ENCODE peak calls at places on chromosomes 6 and 20, in eight cellular contexts. One of them, this sample, is unnamed.

GRCh38 chr6:116568111-116568510 is 3.2 kb upstream of the RWDD1 start:
- DNase-seq in OCI-LY7: no peak
- DNase-seq in GM12865: no peak
- DNase-seq in GM10248: no peak
- DNase-seq in B cell: no peak
- DNase-seq in lung: no peak
- DNase-seq in sigmoid colon: no peak
- DNase-seq in astrocyte of the spinal cord: no peak
- DNase-seq in this sample: no peak

GRCh38 chr6:168410035-168410434 is 30.9 kb upstream of the SMOC2 start:
- DNase-seq in OCI-LY7: no peak
- DNase-seq in sigmoid colon: no peak
- DNase-seq in lung: no peak
- DNase-seq in GM12865: no peak
- DNase-seq in astrocyte of the spinal cord: no peak
- DNase-seq in B cell: no peak
- DNase-seq in GM10248: no peak
- DNase-seq in this sample: no peak

GRCh38 chr6:89500486-89501020 is 67.6 kb downstream of the ANKRD6 start:
- DNase-seq in OCI-LY7: no peak
- DNase-seq in sigmoid colon: no peak
- DNase-seq in GM10248: no peak
- DNase-seq in B cell: no peak
- DNase-seq in lung: no peak
- DNase-seq in astrocyte of the spinal cord: no peak
- DNase-seq in GM12865: no peak
- DNase-seq in this sample: no peak

GRCh38 chr6:102223942-102224341 is 830.4 kb downstream of the GRIK2 start:
- DNase-seq in OCI-LY7: no peak
- DNase-seq in GM12865: no peak
- DNase-seq in B cell: no peak
- DNase-seq in lung: no peak
- DNase-seq in astrocyte of the spinal cord: no peak
- DNase-seq in sigmoid colon: no peak
- DNase-seq in GM10248: no peak
- DNase-seq in this sample: no peak

GRCh38 chr20:44495802-44496481 is 20.3 kb downstream of the TTPAL start:
- DNase-seq in lung: no peak
- DNase-seq in OCI-LY7: no peak
- DNase-seq in GM12865: peak; percentile 71
- DNase-seq in astrocyte of the spinal cord: peak; percentile 95
- DNase-seq in GM10248: no peak
- DNase-seq in B cell: no peak
- DNase-seq in sigmoid colon: peak; percentile 28
- DNase-seq in this sample: no peak

GRCh38 chr6:13453771-13454251 is 33.6 kb downstream of the GFOD1 start:
- DNase-seq in GM10248: no peak
- DNase-seq in B cell: no peak
- DNase-seq in OCI-LY7: no peak
- DNase-seq in GM12865: peak; percentile 48
- DNase-seq in lung: no peak
- DNase-seq in astrocyte of the spinal cord: peak; percentile 33
- DNase-seq in sigmoid colon: no peak
- DNase-seq in this sample: no peak

GRCh38 chr6:169190144-169190584 is 63.5 kb downstream of the THBS2 start:
- DNase-seq in sigmoid colon: peak; percentile 89
- DNase-seq in GM10248: no peak
- DNase-seq in B cell: no peak
- DNase-seq in OCI-LY7: no peak
- DNase-seq in lung: peak; percentile 51
- DNase-seq in GM12865: no peak
- DNase-seq in astrocyte of the spinal cord: peak; percentile 87
- DNase-seq in this sample: no peak

GRCh38 chr6:72911463-72912153 is 289.7 kb downstream of the KCNQ5 start:
- DNase-seq in OCI-LY7: no peak
- DNase-seq in lung: no peak
- DNase-seq in B cell: no peak
- DNase-seq in astrocyte of the spinal cord: peak; percentile 76
- DNase-seq in sigmoid colon: no peak
- DNase-seq in GM12865: no peak
- DNase-seq in GM10248: no peak
- DNase-seq in this sample: no peak

GRCh38 chr20:8518878-8519277 is 386.8 kb downstream of the PLCB1 start:
- DNase-seq in lung: no peak
- DNase-seq in astrocyte of the spinal cord: no peak
- DNase-seq in B cell: no peak
- DNase-seq in OCI-LY7: no peak
- DNase-seq in GM12865: no peak
- DNase-seq in GM10248: no peak
- DNase-seq in sigmoid colon: no peak
- DNase-seq in this sample: no peak

GRCh38 chr6:168713839-168714238 is 272.9 kb downstream of the SMOC2 start:
- DNase-seq in lung: no peak
- DNase-seq in sigmoid colon: no peak
- DNase-seq in GM10248: no peak
- DNase-seq in OCI-LY7: no peak
- DNase-seq in astrocyte of the spinal cord: no peak
- DNase-seq in GM12865: no peak
- DNase-seq in B cell: no peak
- DNase-seq in this sample: no peak

GRCh38 chr6:149278996-149279395 is 38.5 kb upstream of the TAB2 start:
- DNase-seq in GM12865: no peak
- DNase-seq in astrocyte of the spinal cord: no peak
- DNase-seq in OCI-LY7: no peak
- DNase-seq in B cell: no peak
- DNase-seq in GM10248: no peak
- DNase-seq in sigmoid colon: no peak
- DNase-seq in lung: no peak
- DNase-seq in this sample: no peak

GRCh38 chr6:143158113-143158581 is 97.5 kb downstream of the AIG1 start:
- DNase-seq in sigmoid colon: no peak
- DNase-seq in astrocyte of the spinal cord: no peak
- DNase-seq in lung: no peak
- DNase-seq in GM12865: no peak
- DNase-seq in B cell: no peak
- DNase-seq in OCI-LY7: no peak
- DNase-seq in GM10248: no peak
- DNase-seq in this sample: no peak

GRCh38 chr20:34567885-34568865 is 9.7 kb downstream of the MAP1LC3A start:
- DNase-seq in OCI-LY7: no peak
- DNase-seq in GM12865: no peak
- DNase-seq in sigmoid colon: peak; percentile 44
- DNase-seq in B cell: no peak
- DNase-seq in GM10248: no peak
- DNase-seq in astrocyte of the spinal cord: no peak
- DNase-seq in lung: no peak
- DNase-seq in this sample: no peak

GRCh38 chr20:60250251-60250650 is 292.0 kb downstream of the CDH26 start:
- DNase-seq in sigmoid colon: no peak
- DNase-seq in B cell: no peak
- DNase-seq in lung: no peak
- DNase-seq in OCI-LY7: no peak
- DNase-seq in astrocyte of the spinal cord: no peak
- DNase-seq in GM12865: no peak
- DNase-seq in GM10248: no peak
- DNase-seq in this sample: no peak

GRCh38 chr6:163415620-163416379 is 1.3 kb downstream of the QKI start:
- DNase-seq in sigmoid colon: peak; percentile 80
- DNase-seq in OCI-LY7: peak; percentile 68
- DNase-seq in GM10248: peak; percentile 71
- DNase-seq in astrocyte of the spinal cord: peak; percentile 73
- DNase-seq in GM12865: peak; percentile 80
- DNase-seq in lung: peak; percentile 51
- DNase-seq in B cell: peak; percentile 40
- DNase-seq in this sample: peak; percentile 63

GRCh38 chr6:106536863-106537262 is 92.4 kb downstream of the RTN4IP1 start:
- DNase-seq in B cell: no peak
- DNase-seq in lung: no peak
- DNase-seq in sigmoid colon: no peak
- DNase-seq in GM12865: no peak
- DNase-seq in astrocyte of the spinal cord: no peak
- DNase-seq in OCI-LY7: no peak
- DNase-seq in GM10248: no peak
- DNase-seq in this sample: no peak

GRCh38 chr20:51712501-51713212 is 55.5 kb downstream of the ATP9A start:
- DNase-seq in sigmoid colon: no peak
- DNase-seq in GM12865: no peak
- DNase-seq in lung: no peak
- DNase-seq in astrocyte of the spinal cord: peak; percentile 27
- DNase-seq in GM10248: no peak
- DNase-seq in B cell: no peak
- DNase-seq in OCI-LY7: no peak
- DNase-seq in this sample: no peak

GRCh38 chr6:51813904-51814303 is 273.5 kb downstream of the PKHD1 start:
- DNase-seq in lung: no peak
- DNase-seq in B cell: no peak
- DNase-seq in GM10248: no peak
- DNase-seq in OCI-LY7: no peak
- DNase-seq in sigmoid colon: no peak
- DNase-seq in astrocyte of the spinal cord: no peak
- DNase-seq in GM12865: no peak
- DNase-seq in this sample: no peak

GRCh38 chr20:58309607-58310290 is at the start of gene RAB22A:
- DNase-seq in B cell: peak; percentile 82
- DNase-seq in sigmoid colon: peak; percentile 92
- DNase-seq in GM10248: peak; percentile 97
- DNase-seq in lung: peak; percentile 77
- DNase-seq in OCI-LY7: peak; percentile 88
- DNase-seq in GM12865: peak; percentile 92
- DNase-seq in astrocyte of the spinal cord: peak; percentile 77
- DNase-seq in this sample: peak; percentile 83

GRCh38 chr20:9460518-9460917 is 53.9 kb upstream of the LAMP5 start:
- DNase-seq in lung: no peak
- DNase-seq in GM12865: no peak
- DNase-seq in sigmoid colon: no peak
- DNase-seq in GM10248: no peak
- DNase-seq in OCI-LY7: no peak
- DNase-seq in B cell: no peak
- DNase-seq in astrocyte of the spinal cord: peak; percentile 51
- DNase-seq in this sample: no peak

GRCh38 chr6:7052441-7052936 is 55.3 kb upstream of the RREB1 start:
- DNase-seq in astrocyte of the spinal cord: peak; percentile 88
- DNase-seq in GM10248: no peak
- DNase-seq in B cell: no peak
- DNase-seq in sigmoid colon: peak; percentile 80
- DNase-seq in OCI-LY7: no peak
- DNase-seq in GM12865: no peak
- DNase-seq in lung: peak; percentile 52
- DNase-seq in this sample: no peak

GRCh38 chr20:17568045-17568788 is 1.7 kb upstream of the DSTN start:
- DNase-seq in GM12865: no peak
- DNase-seq in B cell: no peak
- DNase-seq in OCI-LY7: peak; percentile 7
- DNase-seq in sigmoid colon: no peak
- DNase-seq in GM10248: no peak
- DNase-seq in lung: no peak
- DNase-seq in astrocyte of the spinal cord: no peak
- DNase-seq in this sample: no peak

GRCh38 chr6:105374010-105374420 is 28.9 kb downstream of the PREP start:
- DNase-seq in GM12865: no peak
- DNase-seq in astrocyte of the spinal cord: peak; percentile 23
- DNase-seq in OCI-LY7: no peak
- DNase-seq in sigmoid colon: no peak
- DNase-seq in lung: peak; percentile 67
- DNase-seq in GM10248: no peak
- DNase-seq in B cell: no peak
- DNase-seq in this sample: no peak

GRCh38 chr6:133083248-133083967 is 157.7 kb upstream of the EYA4 start:
- DNase-seq in sigmoid colon: no peak
- DNase-seq in OCI-LY7: no peak
- DNase-seq in B cell: no peak
- DNase-seq in GM12865: no peak
- DNase-seq in lung: no peak
- DNase-seq in astrocyte of the spinal cord: no peak
- DNase-seq in GM10248: no peak
- DNase-seq in this sample: no peak

DNA sequence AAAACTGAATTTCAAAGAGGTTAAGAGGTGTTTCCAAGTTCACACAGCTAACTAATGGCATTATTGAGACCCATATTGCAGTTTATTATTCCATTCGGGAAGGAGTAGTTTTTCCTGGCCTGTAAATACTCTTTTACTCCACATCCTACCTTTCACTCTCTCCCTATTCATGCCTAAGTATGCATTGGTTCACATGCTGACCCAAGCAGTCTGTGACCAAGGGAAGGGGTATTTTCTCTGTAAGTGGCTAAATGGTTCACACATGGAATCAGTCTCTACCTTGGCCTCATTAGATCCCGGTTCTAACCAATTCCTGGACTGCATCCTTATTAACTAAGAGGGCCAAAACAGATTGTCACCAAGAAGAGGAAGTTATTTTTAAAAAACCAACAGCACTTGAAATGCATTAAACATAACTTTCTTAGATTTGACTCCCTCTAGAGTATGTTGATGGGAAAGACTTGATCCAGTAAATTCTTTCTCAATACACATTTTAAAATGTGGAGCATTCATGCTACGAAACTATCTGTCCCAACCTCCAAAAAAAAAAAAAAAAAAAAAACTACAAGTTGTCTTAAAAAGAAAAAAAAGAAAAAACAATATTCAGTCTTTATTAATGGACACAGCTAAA is 17.8 kb upstream of the RSPO3 start:
- DNase-seq in sigmoid colon: no peak
- DNase-seq in astrocyte of the spinal cord: peak; percentile 42
- DNase-seq in GM12865: no peak
- DNase-seq in GM10248: no peak
- DNase-seq in OCI-LY7: no peak
- DNase-seq in lung: no peak
- DNase-seq in B cell: no peak
- DNase-seq in this sample: no peak
- TF ChIP-seq CTCF in sigmoid colon: peak; percentile 18
- TF ChIP-seq CTCF in astrocyte of the spinal cord: peak; percentile 39
- TF ChIP-seq CTCF in GM12865: no peak
- TF ChIP-seq CTCF in GM10248: no peak
- TF ChIP-seq CTCF in OCI-LY7: peak; percentile 39
- TF ChIP-seq CTCF in lung: no peak
- TF ChIP-seq CTCF in B cell: no peak
- TF ChIP-seq CTCF in this sample: peak; percentile 61

GRCh38 chr6:165552248-165552736 is 110.7 kb downstream of the PDE10A start:
- DNase-seq in astrocyte of the spinal cord: no peak
- DNase-seq in OCI-LY7: no peak
- DNase-seq in GM12865: no peak
- DNase-seq in B cell: no peak
- DNase-seq in sigmoid colon: no peak
- DNase-seq in GM10248: no peak
- DNase-seq in lung: no peak
- DNase-seq in this sample: no peak
- TF ChIP-seq CTCF in astrocyte of the spinal cord: no peak
- TF ChIP-seq CTCF in OCI-LY7: no peak
- TF ChIP-seq CTCF in GM12865: no peak
- TF ChIP-seq CTCF in B cell: no peak
- TF ChIP-seq CTCF in sigmoid colon: no peak
- TF ChIP-seq CTCF in GM10248: no peak
- TF ChIP-seq CTCF in lung: no peak
- TF ChIP-seq CTCF in this sample: no peak

GRCh38 chr20:2631228-2631627 is 21.2 kb upstream of the NOP56 start:
- DNase-seq in OCI-LY7: no peak
- DNase-seq in sigmoid colon: no peak
- DNase-seq in B cell: no peak
- DNase-seq in astrocyte of the spinal cord: peak; percentile 29
- DNase-seq in GM12865: no peak
- DNase-seq in lung: no peak
- DNase-seq in GM10248: no peak
- DNase-seq in this sample: no peak
- TF ChIP-seq CTCF in OCI-LY7: peak; percentile 40
- TF ChIP-seq CTCF in sigmoid colon: no peak
- TF ChIP-seq CTCF in B cell: no peak
- TF ChIP-seq CTCF in astrocyte of the spinal cord: peak; percentile 17
- TF ChIP-seq CTCF in GM12865: no peak
- TF ChIP-seq CTCF in lung: no peak
- TF ChIP-seq CTCF in GM10248: no peak
- TF ChIP-seq CTCF in this sample: no peak

GRCh38 chr6:26204332-26205160 is 117.3 kb downstream of the HFE start:
- DNase-seq in B cell: peak; percentile 92
- DNase-seq in astrocyte of the spinal cord: peak; percentile 99
- DNase-seq in OCI-LY7: peak; percentile 98
- DNase-seq in lung: peak; percentile 87
- DNase-seq in sigmoid colon: peak; percentile 99
- DNase-seq in GM10248: peak; percentile 84
- DNase-seq in GM12865: peak; percentile 99
- DNase-seq in this sample: peak; percentile 93
- TF ChIP-seq CTCF in B cell: no peak
- TF ChIP-seq CTCF in astrocyte of the spinal cord: peak; percentile 41
- TF ChIP-seq CTCF in OCI-LY7: peak; percentile 61
- TF ChIP-seq CTCF in lung: no peak
- TF ChIP-seq CTCF in sigmoid colon: peak; percentile 34
- TF ChIP-seq CTCF in GM10248: peak; percentile 22
- TF ChIP-seq CTCF in GM12865: no peak
- TF ChIP-seq CTCF in this sample: peak; percentile 30

This sample was measured in CD14-positive monocyte.